ENCODE peak calls at places on chromosomes 6 and 20, in ten cellular contexts. L is T-helper 17 cell, A is sciatic nerve, Y is foreskin keratinocyte, B is left lobe of liver, D is left lung, Z is heart right ventricle, P is RWPE2, C is T-cell, X is A549. H is an unnamed sample.

GRCh38 chr6:46338098-46338497 is 153.2 kb downstream of the RCAN2 start:
- ATAC-seq in D (no peak), P (no peak), L (no peak), Z (no peak), C (no peak), X (no peak), Y (no peak), B (no peak), A (no peak), H (no peak)

GRCh38 chr6:2503816-2504494 is 246.8 kb downstream of the MYLK4 start:
- ATAC-seq in Y (peak), P (peak), L (no peak), D (peak), A (no peak), Z (no peak), X (peak), B (no peak), C (no peak), H (no peak)

GRCh38 chr6:167551634-167552630 is 227.0 kb downstream of the TTLL2 start:
- ATAC-seq in B (no peak), L (no peak), Y (no peak), X (no peak), A (peak), C (no peak), D (no peak), P (no peak), Z (no peak), H (peak)

GRCh38 chr20:41349266-41349665 is 8.6 kb downstream of the LPIN3 start:
- ATAC-seq in X (no peak), D (no peak), A (no peak), C (no peak), L (no peak), Y (no peak), P (no peak), B (no peak), Z (no peak), H (no peak)

GRCh38 chr6:20631525-20631924 is 97.3 kb downstream of the CDKAL1 start:
- ATAC-seq in B (no peak), A (no peak), Y (peak), P (no peak), L (no peak), D (no peak), X (no peak), C (no peak), Z (no peak), H (no peak)

GRCh38 chr6:160067564-160067963 is 54.1 kb upstream of the SLC22A1 start:
- ATAC-seq in P (no peak), Z (no peak), C (no peak), B (peak), X (no peak), D (no peak), L (no peak), A (no peak), Y (no peak), H (no peak)

GRCh38 chr6:160004419-160005160 is 35.7 kb downstream of the IGF2R start:
- ATAC-seq in D (peak), Z (no peak), Y (no peak), P (no peak), L (peak), B (no peak), X (no peak), C (no peak), A (no peak), H (no peak)

GRCh38 chr20:33791959-33792597 is 19.1 kb upstream of the CHMP4B start:
- ATAC-seq in A (no peak), D (no peak), P (no peak), B (peak), Y (no peak), L (peak), C (peak), X (no peak), Z (peak), H (no peak)

GRCh38 chr20:36632487-36633284 is 13.3 kb downstream of the SLA2 start:
- ATAC-seq in D (no peak), Z (no peak), P (peak), B (no peak), X (no peak), L (no peak), Y (no peak), C (no peak), A (no peak), H (peak)

GRCh38 chr6:45946352-45946751 is 69.3 kb downstream of the CLIC5 start:
- ATAC-seq in X (peak), Z (peak), P (no peak), Y (peak), A (peak), C (no peak), B (no peak), D (peak), L (no peak), H (no peak)

GRCh38 chr6:31139599-31139998 is 733 bp upstream of the PSORS1C2 start:
- ATAC-seq in L (no peak), A (no peak), Z (no peak), Y (no peak), C (no peak), P (no peak), B (no peak), D (no peak), X (no peak), H (no peak)

GRCh38 chr6:56961151-56961550 is 6.2 kb downstream of the BEND6 start:
- ATAC-seq in C (no peak), D (no peak), X (no peak), P (peak), L (no peak), A (no peak), Y (peak), B (no peak), Z (no peak), H (no peak)

GRCh38 chr6:125787791-125788190 is 3.0 kb upstream of the NCOA7 start:
- ATAC-seq in A (no peak), D (no peak), P (no peak), Z (no peak), Y (no peak), C (no peak), B (no peak), X (no peak), L (no peak), H (no peak)

GRCh38 chr6:5199203-5200101 is 61.3 kb downstream of the LYRM4 start:
- ATAC-seq in C (no peak), P (no peak), Y (no peak), X (no peak), A (no peak), Z (no peak), D (no peak), B (no peak), L (no peak), H (no peak)

GRCh38 chr6:30844118-30844535 is 40.2 kb upstream of the DDR1 start:
- ATAC-seq in Y (no peak), A (no peak), P (peak), L (no peak), D (peak), B (no peak), C (no peak), Z (no peak), X (peak), H (no peak)

GRCh38 chr6:10901751-10902150 is 14.9 kb downstream of the SYCP2L start:
- ATAC-seq in C (no peak), D (peak), Z (peak), Y (no peak), L (peak), X (no peak), P (no peak), A (peak), B (peak), H (peak)

GRCh38 chr6:156757849-156758248 is 19.3 kb upstream of the ARID1B start:
- ATAC-seq in Z (no peak), C (no peak), D (no peak), Y (no peak), L (no peak), A (no peak), X (no peak), B (no peak), P (no peak), H (no peak)

GRCh38 chr6:29025927-29026585 is 18.9 kb downstream of the OR2W1 start:
- ATAC-seq in D (no peak), P (no peak), X (no peak), Y (no peak), B (no peak), C (no peak), A (no peak), Z (no peak), L (no peak), H (no peak)

GRCh38 chr6:166656269-166657206 is 29.5 kb upstream of the RPS6KA2 start:
- ATAC-seq in D (peak), Z (no peak), X (no peak), L (no peak), P (no peak), Y (peak), C (no peak), A (peak), B (peak), H (peak)

GRCh38 chr6:18088419-18089296 is 33.8 kb downstream of the NHLRC1 start:
- ATAC-seq in P (no peak), Y (no peak), A (no peak), X (no peak), C (no peak), Z (no peak), D (peak), B (no peak), L (no peak), H (no peak)

GRCh38 chr6:168577496-168577895 is 136.5 kb downstream of the SMOC2 start:
- ATAC-seq in C (no peak), P (no peak), L (no peak), D (no peak), Z (no peak), X (no peak), Y (no peak), A (no peak), B (no peak), H (no peak)

GRCh38 chr20:3237958-3238615 is 903 bp downstream of the SLC4A11 start:
- ATAC-seq in Z (no peak), C (peak), L (no peak), B (no peak), D (no peak), X (no peak), A (no peak), Y (no peak), P (no peak), H (peak)

GRCh38 chr6:152587473-152587872 is 49.7 kb downstream of the SYNE1 start:
- ATAC-seq in Y (no peak), A (no peak), X (no peak), B (no peak), P (no peak), Z (no peak), D (no peak), C (no peak), L (no peak), H (no peak)

GRCh38 chr20:60762386-60762785 is 489.7 kb upstream of the CDH4 start:
- ATAC-seq in D (no peak), A (no peak), C (no peak), L (no peak), Y (no peak), B (no peak), P (no peak), Z (no peak), X (no peak), H (no peak)

GRCh38 chr20:36499723-36500501 is 41.4 kb upstream of the MYL9 start:
- ATAC-seq in P (no peak), D (no peak), L (no peak), B (no peak), C (no peak), Y (no peak), Z (no peak), A (no peak), X (no peak), H (no peak)

H was measured in stimulated activated memory B cell treated with anti-CD40 and anti-IgM and Interleukin-4, amounts not matched to agents 10 μg/mL and 1 μg/mL and 100 μg/mL, for 72 hours.